ENCODE peak calls at places on chromosomes 7 and 10, in eight cellular contexts. One of them, this sample, is unnamed.

GRCh38 chr7:157008206-157009169 is 2.0 kb downstream of the MNX1 start:
- DNase-seq in AG20443: no peak
- DNase-seq in skeletal muscle cell: no peak
- DNase-seq in psoas muscle: no peak
- DNase-seq in left ventricle myocardium inferior: no peak
- DNase-seq in GM20000: peak
- DNase-seq in HT1080: no peak
- DNase-seq in stimulated activated CD8-positive, alpha-beta memory T cell treated with anti-CD3 and anti-CD28 coated beads, Interleukin-7, amount 100 ng/mL, for 24 hours: no peak
- DNase-seq in this sample: no peak

GRCh38 chr7:16647435-16647960 is 1.5 kb downstream of the BZW2 start:
- DNase-seq in left ventricle myocardium inferior: no peak
- DNase-seq in HT1080: no peak
- DNase-seq in stimulated activated CD8-positive, alpha-beta memory T cell treated with anti-CD3 and anti-CD28 coated beads, Interleukin-7, amount 100 ng/mL, for 24 hours: no peak
- DNase-seq in psoas muscle: no peak
- DNase-seq in skeletal muscle cell: no peak
- DNase-seq in GM20000: no peak
- DNase-seq in AG20443: no peak
- DNase-seq in this sample: no peak

GRCh38 chr10:131617113-131617877 is 283.5 kb upstream of the PPP2R2D start:
- DNase-seq in GM20000: no peak
- DNase-seq in HT1080: no peak
- DNase-seq in left ventricle myocardium inferior: no peak
- DNase-seq in psoas muscle: no peak
- DNase-seq in skeletal muscle cell: no peak
- DNase-seq in stimulated activated CD8-positive, alpha-beta memory T cell treated with anti-CD3 and anti-CD28 coated beads, Interleukin-7, amount 100 ng/mL, for 24 hours: no peak
- DNase-seq in AG20443: no peak
- DNase-seq in this sample: no peak

GRCh38 chr7:151524845-151525244 is 5.2 kb upstream of the RHEB start:
- DNase-seq in HT1080: no peak
- DNase-seq in skeletal muscle cell: no peak
- DNase-seq in left ventricle myocardium inferior: no peak
- DNase-seq in AG20443: no peak
- DNase-seq in psoas muscle: no peak
- DNase-seq in GM20000: no peak
- DNase-seq in stimulated activated CD8-positive, alpha-beta memory T cell treated with anti-CD3 and anti-CD28 coated beads, Interleukin-7, amount 100 ng/mL, for 24 hours: no peak
- DNase-seq in this sample: no peak

GRCh38 chr10:3402334-3402733 is 229.8 kb upstream of the PITRM1 start:
- DNase-seq in AG20443: no peak
- DNase-seq in skeletal muscle cell: no peak
- DNase-seq in HT1080: no peak
- DNase-seq in stimulated activated CD8-positive, alpha-beta memory T cell treated with anti-CD3 and anti-CD28 coated beads, Interleukin-7, amount 100 ng/mL, for 24 hours: no peak
- DNase-seq in left ventricle myocardium inferior: no peak
- DNase-seq in psoas muscle: no peak
- DNase-seq in GM20000: no peak
- DNase-seq in this sample: no peak

GRCh38 chr7:45967591-45968157 is 46.6 kb upstream of the IGFBP3 start:
- DNase-seq in AG20443: no peak
- DNase-seq in skeletal muscle cell: no peak
- DNase-seq in HT1080: no peak
- DNase-seq in left ventricle myocardium inferior: no peak
- DNase-seq in stimulated activated CD8-positive, alpha-beta memory T cell treated with anti-CD3 and anti-CD28 coated beads, Interleukin-7, amount 100 ng/mL, for 24 hours: no peak
- DNase-seq in GM20000: no peak
- DNase-seq in psoas muscle: no peak
- DNase-seq in this sample: no peak

GRCh38 chr7:22671177-22671879 is 55.7 kb upstream of the IL6 start:
- DNase-seq in psoas muscle: no peak
- DNase-seq in left ventricle myocardium inferior: no peak
- DNase-seq in skeletal muscle cell: no peak
- DNase-seq in GM20000: no peak
- DNase-seq in AG20443: peak
- DNase-seq in stimulated activated CD8-positive, alpha-beta memory T cell treated with anti-CD3 and anti-CD28 coated beads, Interleukin-7, amount 100 ng/mL, for 24 hours: no peak
- DNase-seq in HT1080: no peak
- DNase-seq in this sample: no peak

GRCh38 chr7:22420008-22420407 is 63.1 kb upstream of the RAPGEF5 start:
- DNase-seq in left ventricle myocardium inferior: no peak
- DNase-seq in psoas muscle: no peak
- DNase-seq in GM20000: no peak
- DNase-seq in skeletal muscle cell: no peak
- DNase-seq in AG20443: no peak
- DNase-seq in stimulated activated CD8-positive, alpha-beta memory T cell treated with anti-CD3 and anti-CD28 coated beads, Interleukin-7, amount 100 ng/mL, for 24 hours: no peak
- DNase-seq in HT1080: no peak
- DNase-seq in this sample: no peak

GRCh38 chr10:6083523-6084475 is 5.0 kb upstream of the RBM17 start:
- DNase-seq in AG20443: no peak
- DNase-seq in left ventricle myocardium inferior: no peak
- DNase-seq in skeletal muscle cell: peak
- DNase-seq in HT1080: peak
- DNase-seq in GM20000: no peak
- DNase-seq in stimulated activated CD8-positive, alpha-beta memory T cell treated with anti-CD3 and anti-CD28 coated beads, Interleukin-7, amount 100 ng/mL, for 24 hours: no peak
- DNase-seq in psoas muscle: no peak
- DNase-seq in this sample: no peak

GRCh38 chr7:48424731-48425130 is 253.5 kb downstream of the ABCA13 start:
- DNase-seq in AG20443: no peak
- DNase-seq in psoas muscle: no peak
- DNase-seq in HT1080: peak
- DNase-seq in skeletal muscle cell: no peak
- DNase-seq in stimulated activated CD8-positive, alpha-beta memory T cell treated with anti-CD3 and anti-CD28 coated beads, Interleukin-7, amount 100 ng/mL, for 24 hours: no peak
- DNase-seq in left ventricle myocardium inferior: no peak
- DNase-seq in GM20000: no peak
- DNase-seq in this sample: no peak

GRCh38 chr10:124125305-124126116 is 32.1 kb upstream of the CHST15 start:
- DNase-seq in GM20000: no peak
- DNase-seq in stimulated activated CD8-positive, alpha-beta memory T cell treated with anti-CD3 and anti-CD28 coated beads, Interleukin-7, amount 100 ng/mL, for 24 hours: no peak
- DNase-seq in AG20443: no peak
- DNase-seq in psoas muscle: no peak
- DNase-seq in HT1080: peak
- DNase-seq in skeletal muscle cell: no peak
- DNase-seq in left ventricle myocardium inferior: no peak
- DNase-seq in this sample: no peak

GRCh38 chr7:73439305-73439704 is 5.7 kb downstream of the FZD9 start:
- DNase-seq in skeletal muscle cell: no peak
- DNase-seq in GM20000: no peak
- DNase-seq in AG20443: no peak
- DNase-seq in left ventricle myocardium inferior: no peak
- DNase-seq in stimulated activated CD8-positive, alpha-beta memory T cell treated with anti-CD3 and anti-CD28 coated beads, Interleukin-7, amount 100 ng/mL, for 24 hours: no peak
- DNase-seq in psoas muscle: no peak
- DNase-seq in HT1080: no peak
- DNase-seq in this sample: no peak

GRCh38 chr10:119441151-119441821 is 101.2 kb downstream of the RGS10 start:
- DNase-seq in left ventricle myocardium inferior: peak
- DNase-seq in skeletal muscle cell: peak
- DNase-seq in GM20000: no peak
- DNase-seq in HT1080: no peak
- DNase-seq in psoas muscle: no peak
- DNase-seq in AG20443: peak
- DNase-seq in stimulated activated CD8-positive, alpha-beta memory T cell treated with anti-CD3 and anti-CD28 coated beads, Interleukin-7, amount 100 ng/mL, for 24 hours: no peak
- DNase-seq in this sample: no peak

GRCh38 chr7:130918129-130919052 is 184.4 kb upstream of the KLF14 start:
- DNase-seq in HT1080: no peak
- DNase-seq in skeletal muscle cell: no peak
- DNase-seq in AG20443: no peak
- DNase-seq in psoas muscle: no peak
- DNase-seq in stimulated activated CD8-positive, alpha-beta memory T cell treated with anti-CD3 and anti-CD28 coated beads, Interleukin-7, amount 100 ng/mL, for 24 hours: no peak
- DNase-seq in GM20000: no peak
- DNase-seq in left ventricle myocardium inferior: no peak
- DNase-seq in this sample: no peak

GRCh38 chr7:84393776-84394175 is 199.2 kb upstream of the SEMA3A start:
- DNase-seq in psoas muscle: no peak
- DNase-seq in skeletal muscle cell: no peak
- DNase-seq in stimulated activated CD8-positive, alpha-beta memory T cell treated with anti-CD3 and anti-CD28 coated beads, Interleukin-7, amount 100 ng/mL, for 24 hours: no peak
- DNase-seq in GM20000: no peak
- DNase-seq in HT1080: no peak
- DNase-seq in left ventricle myocardium inferior: no peak
- DNase-seq in AG20443: peak
- DNase-seq in this sample: no peak

GRCh38 chr10:131332821-131333220 is 21.3 kb upstream of the TCERG1L start:
- DNase-seq in skeletal muscle cell: no peak
- DNase-seq in HT1080: no peak
- DNase-seq in GM20000: no peak
- DNase-seq in stimulated activated CD8-positive, alpha-beta memory T cell treated with anti-CD3 and anti-CD28 coated beads, Interleukin-7, amount 100 ng/mL, for 24 hours: no peak
- DNase-seq in left ventricle myocardium inferior: no peak
- DNase-seq in AG20443: no peak
- DNase-seq in psoas muscle: no peak
- DNase-seq in this sample: no peak

GRCh38 chr10:131786756-131787605 is 113.8 kb upstream of the PPP2R2D start:
- DNase-seq in stimulated activated CD8-positive, alpha-beta memory T cell treated with anti-CD3 and anti-CD28 coated beads, Interleukin-7, amount 100 ng/mL, for 24 hours: no peak
- DNase-seq in psoas muscle: no peak
- DNase-seq in HT1080: no peak
- DNase-seq in left ventricle myocardium inferior: no peak
- DNase-seq in skeletal muscle cell: no peak
- DNase-seq in GM20000: peak
- DNase-seq in AG20443: peak
- DNase-seq in this sample: peak

This sample was measured in adrenal gland.